ENCODE peak calls at places on chromosomes 7 and 10, in four cellular contexts. K is esophagus muscularis mucosa, O is uterus, U is esophagus squamous epithelium. S is an unnamed sample.

GRCh38 chr7:133885213-133885612 is 241.9 kb upstream of the LRGUK start:
- DNase-seq in K (no peak), O (no peak), U (no peak), S (no peak)

GRCh38 chr7:107615910-107616680 is 36.0 kb downstream of the BCAP29 start:
- DNase-seq in K (no peak), O (no peak), U (no peak), S (no peak)

GRCh38 chr10:124403548-124403947 is 15.2 kb downstream of the OAT start:
- DNase-seq in K (no peak), O (no peak), U (no peak), S (peak; percentile 64)

GRCh38 chr10:79387466-79387973 is 40.3 kb downstream of the PPIF start:
- DNase-seq in K (no peak), O (no peak), U (no peak), S (no peak)

GRCh38 chr10:97682042-97682441 is 5.0 kb downstream of the AVPI1 start:
- DNase-seq in K (no peak), O (no peak), U (no peak), S (no peak)

GRCh38 chr7:46162582-46162981 is 241.5 kb upstream of the IGFBP3 start:
- DNase-seq in K (no peak), O (no peak), U (no peak), S (no peak)

GRCh38 chr7:90210925-90211324 is 615 bp upstream of the STEAP2 start:
- DNase-seq in K (no peak), O (peak; percentile 20), U (no peak), S (no peak)

GRCh38 chr7:38744746-38745145 is 113.6 kb upstream of the AMPH start:
- DNase-seq in K (no peak), O (no peak), U (no peak), S (no peak)

GRCh38 chr10:78543749-78544446 is 510.2 kb downstream of the RPS24 start:
- DNase-seq in K (peak; percentile 96), O (peak; percentile 89), U (no peak), S (peak; percentile 82)

GRCh38 chr10:89535185-89536012 is at the start of gene SLC16A12:
- DNase-seq in K (no peak), O (no peak), U (no peak), S (no peak)

GRCh38 chr7:156219307-156220077 is 407.2 kb upstream of the SHH start:
- DNase-seq in K (peak; percentile 75), O (no peak), U (no peak), S (no peak)

GRCh38 chr10:35684625-35685024 is 42.5 kb upstream of the FZD8 start:
- DNase-seq in K (no peak), O (no peak), U (no peak), S (no peak)

GRCh38 chr7:562394-562675 is 42.7 kb upstream of the PDGFA start:
- DNase-seq in K (no peak), O (no peak), U (no peak), S (no peak)

GRCh38 chr10:71302451-71302850 is 16.6 kb upstream of the SLC29A3 start:
- DNase-seq in K (no peak), O (no peak), U (no peak), S (no peak)

GRCh38 chr10:99995713-99996112 is 14.0 kb downstream of the DNMBP start:
- DNase-seq in K (no peak), O (no peak), U (no peak), S (no peak)

GRCh38 chr10:126956712-126957108 is 51.5 kb downstream of the DOCK1 start:
- DNase-seq in K (no peak), O (no peak), U (no peak), S (no peak)

GRCh38 chr10:126957111-126957510 is 51.9 kb downstream of the DOCK1 start:
- DNase-seq in K (no peak), O (no peak), U (no peak), S (peak; percentile 81)

GRCh38 chr10:126953886-126954285 is 48.7 kb downstream of the DOCK1 start:
- DNase-seq in K (no peak), O (no peak), U (no peak), S (no peak)

GRCh38 chr10:126955396-126955795 is 50.2 kb downstream of the DOCK1 start:
- DNase-seq in K (no peak), O (no peak), U (no peak), S (peak; percentile 24)

GRCh38 chr10:126955934-126956711 is 50.9 kb downstream of the DOCK1 start:
- DNase-seq in K (no peak), O (no peak), U (no peak), S (peak; percentile 80)
- TF ChIP-seq CTCF in K (no peak), O (no peak), U (no peak), S (no peak)

GRCh38 chr7:88217675-88218427 is 2.0 kb downstream of the SRI start:
- DNase-seq in K (no peak), O (no peak), U (no peak), S (no peak)
- TF ChIP-seq POLR2A in K (no peak), O (no peak), U (no peak), S (no peak)

DNA sequence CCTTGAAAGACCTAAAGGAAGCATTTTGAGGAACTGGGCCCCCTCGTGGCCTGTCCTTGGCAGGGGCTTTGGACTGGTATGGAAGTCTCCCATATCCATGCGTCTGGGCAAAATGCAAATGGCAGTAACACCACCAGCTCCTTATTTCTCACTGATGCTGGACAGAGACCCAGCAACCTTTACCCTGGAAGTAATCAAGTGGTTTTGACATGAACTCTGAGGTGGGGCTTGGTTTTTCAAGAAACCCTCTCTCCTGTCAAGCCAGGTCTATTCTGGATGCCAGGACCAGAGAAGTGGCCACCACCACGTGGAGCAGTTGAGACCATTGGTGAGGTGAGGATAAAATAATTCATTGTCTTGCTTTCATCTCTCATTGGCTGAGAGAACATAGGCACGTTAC is 84.4 kb downstream of the OTUD1 start:
- DNase-seq in K (no peak), O (no peak), U (no peak), S (no peak)
- TF ChIP-seq CTCF in K (no peak), O (no peak), U (no peak), S (no peak)

DNA sequence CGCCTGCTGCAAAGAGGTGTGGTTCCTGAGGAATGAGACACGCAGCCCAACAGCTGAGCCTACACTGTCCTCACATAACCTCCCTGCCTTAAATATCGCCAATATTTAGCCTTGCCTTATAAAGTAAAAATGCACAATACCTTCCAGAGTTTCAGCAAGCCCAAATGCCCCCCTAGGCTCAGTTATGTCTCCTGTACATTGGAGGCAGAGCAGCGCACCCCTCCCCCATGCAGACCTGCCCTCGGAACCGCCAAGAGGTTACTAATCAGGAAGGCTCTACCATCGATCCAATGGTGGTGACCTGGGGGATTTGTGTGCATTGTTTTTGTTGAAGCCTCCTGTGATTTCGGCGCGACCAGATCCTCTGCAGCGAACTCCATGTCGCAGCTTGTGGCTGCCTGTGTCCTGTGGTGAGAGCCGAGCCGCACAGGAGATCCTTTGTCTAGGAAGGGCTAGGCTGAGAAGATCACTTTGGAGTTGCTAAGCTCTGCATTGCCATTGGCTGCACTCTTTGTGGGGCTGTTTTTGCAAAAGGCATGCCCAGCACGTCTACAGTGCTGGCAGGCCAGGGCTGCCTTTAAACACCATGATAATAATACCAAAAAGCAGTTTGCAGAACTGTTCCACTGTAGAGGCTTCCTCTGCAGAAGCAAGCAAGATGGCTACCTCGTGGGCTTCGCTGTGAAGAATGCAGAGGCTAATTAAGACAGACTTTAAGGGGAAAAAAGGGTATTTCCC is 40.1 kb downstream of the TET1 start:
- DNase-seq in K (no peak), O (peak; percentile 42), U (peak; percentile 14), S (peak; percentile 53)
- TF ChIP-seq POLR2A in K (no peak), O (no peak), U (no peak), S (no peak)

GRCh38 chr7:72336887-72337821 is 75.0 kb downstream of the CALN1 start:
- DNase-seq in K (peak; percentile 64), O (no peak), U (no peak), S (no peak)

GRCh38 chr7:72334733-72335132 is 77.4 kb downstream of the CALN1 start:
- DNase-seq in K (no peak), O (no peak), U (no peak), S (no peak)

GRCh38 chr7:72335561-72336381 is 76.4 kb downstream of the CALN1 start:
- DNase-seq in K (peak; percentile 83), O (no peak), U (no peak), S (no peak)

GRCh38 chr7:72336382-72336886 is 75.7 kb downstream of the CALN1 start:
- DNase-seq in K (peak; percentile 81), O (no peak), U (no peak), S (no peak)

GRCh38 chr7:72334066-72334465 is 78.1 kb downstream of the CALN1 start:
- DNase-seq in K (no peak), O (no peak), U (no peak), S (no peak)
- TF ChIP-seq CTCF in K (no peak), O (no peak), U (no peak), S (no peak)

DNA sequence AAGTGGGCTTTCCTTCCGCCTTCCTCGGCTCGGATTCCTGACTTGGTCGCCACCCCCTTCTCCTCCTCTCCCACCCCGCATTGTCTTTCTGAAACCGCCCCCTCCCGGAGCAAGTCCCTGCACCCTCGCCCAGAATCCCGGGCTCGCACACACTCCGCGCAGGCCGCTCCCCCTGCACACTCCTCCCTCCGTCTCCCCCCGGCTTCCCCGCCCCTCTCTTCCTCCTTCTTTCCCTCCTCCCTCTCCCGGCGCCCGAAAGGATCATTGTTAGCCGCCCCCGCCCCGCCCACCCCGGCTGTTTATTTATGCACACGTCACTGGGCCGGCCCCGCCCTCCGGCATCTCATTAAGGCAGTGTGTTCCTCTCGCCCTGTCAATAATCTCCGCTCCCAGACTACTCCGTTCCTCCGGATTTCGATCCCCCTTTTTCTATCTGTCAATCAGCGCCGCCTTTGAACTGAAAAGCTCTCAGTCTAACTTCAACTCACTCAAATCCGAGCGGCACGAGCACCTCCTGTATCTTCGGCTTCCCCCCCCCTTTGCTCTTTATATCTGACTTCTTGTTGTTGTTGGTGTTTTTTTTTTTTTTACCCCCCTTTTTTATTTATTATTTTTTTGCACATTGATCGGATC is at the start of gene TCF7L2:
- DNase-seq in K (peak; percentile 99), O (peak; percentile 94), U (peak; percentile 79), S (peak; percentile 99)
- TF ChIP-seq POLR2A in K (peak; percentile 23), O (peak; percentile 82), U (peak; percentile 44), S (no peak)

S was measured in lower leg skin.